ENCODE peak calls at places on chromosomes 16 and 17, in four cellular contexts. One of them, this sample, is unnamed.

GRCh38 chr17:65123757-65124675 is 13.2 kb upstream of the RGS9 start:
- DNase-seq in K562: no peak
- DNase-seq in WTC11: no peak
- DNase-seq in HepG2: no peak
- DNase-seq in this sample: no peak

GRCh38 chr17:52154466-52154865 is 4.0 kb downstream of the CA10 start:
- DNase-seq in K562: no peak
- DNase-seq in WTC11: no peak
- DNase-seq in HepG2: no peak
- DNase-seq in this sample: no peak

GRCh38 chr16:88769617-88770458 is 15.2 kb downstream of the PIEZO1 start:
- DNase-seq in K562: peak; percentile 85
- DNase-seq in WTC11: peak; percentile 78
- DNase-seq in HepG2: no peak
- DNase-seq in this sample: peak; percentile 66

GRCh38 chr16:17784073-17784472 is 313.3 kb upstream of the XYLT1 start:
- DNase-seq in K562: peak; percentile 27
- DNase-seq in WTC11: peak; percentile 35
- DNase-seq in HepG2: peak; percentile 21
- DNase-seq in this sample: peak; percentile 7

GRCh38 chr17:17358060-17358751 is 55.0 kb downstream of the NT5M start:
- DNase-seq in K562: no peak
- DNase-seq in WTC11: no peak
- DNase-seq in HepG2: no peak
- DNase-seq in this sample: no peak

GRCh38 chr16:4402439-4403132 is 13.8 kb downstream of the CORO7 start:
- DNase-seq in K562: peak; percentile 85
- DNase-seq in WTC11: peak; percentile 94
- DNase-seq in HepG2: peak; percentile 45
- DNase-seq in this sample: peak; percentile 72

GRCh38 chr17:44374306-44375195 is 10.9 kb upstream of the FAM171A2 start:
- DNase-seq in K562: peak; percentile 78
- DNase-seq in WTC11: peak; percentile 77
- DNase-seq in HepG2: peak; percentile 87
- DNase-seq in this sample: no peak

GRCh38 chr17:80951121-80952090 is 40.2 kb upstream of the CHMP6 start:
- DNase-seq in K562: no peak
- DNase-seq in WTC11: peak; percentile 8
- DNase-seq in HepG2: no peak
- DNase-seq in this sample: no peak

GRCh38 chr17:50686494-50687199 is 21.1 kb downstream of the ANKRD40 start:
- DNase-seq in K562: no peak
- DNase-seq in WTC11: no peak
- DNase-seq in HepG2: peak; percentile 98
- DNase-seq in this sample: peak; percentile 93

GRCh38 chr17:64061157-64061898 is 40.9 kb upstream of the ICAM2 start:
- DNase-seq in K562: no peak
- DNase-seq in WTC11: no peak
- DNase-seq in HepG2: no peak
- DNase-seq in this sample: no peak

GRCh38 chr17:32553168-32553567 is 66.4 kb downstream of the CDK5R1 start:
- DNase-seq in K562: no peak
- DNase-seq in WTC11: no peak
- DNase-seq in HepG2: no peak
- DNase-seq in this sample: no peak

GRCh38 chr17:66950886-66951604 is 13.5 kb upstream of the CACNG4 start:
- DNase-seq in K562: no peak
- DNase-seq in WTC11: no peak
- DNase-seq in HepG2: no peak
- DNase-seq in this sample: no peak

GRCh38 chr16:27220991-27221390 is 17.7 kb downstream of the KDM8 start:
- DNase-seq in K562: no peak
- DNase-seq in WTC11: no peak
- DNase-seq in HepG2: no peak
- DNase-seq in this sample: no peak

GRCh38 chr17:2909853-2910234 is 113.6 kb downstream of the RAP1GAP2 start:
- DNase-seq in K562: no peak
- DNase-seq in WTC11: no peak
- DNase-seq in HepG2: no peak
- DNase-seq in this sample: no peak

GRCh38 chr16:19361587-19361986 is 56.1 kb upstream of the TMC5 start:
- DNase-seq in K562: no peak
- DNase-seq in WTC11: no peak
- DNase-seq in HepG2: no peak
- DNase-seq in this sample: no peak

GRCh38 chr17:978110-979093 is 1.2 kb downstream of the NXN start:
- DNase-seq in K562: no peak
- DNase-seq in WTC11: peak; percentile 48
- DNase-seq in HepG2: no peak
- DNase-seq in this sample: no peak

GRCh38 chr16:24539850-24540484 is 601 bp downstream of the RBBP6 start:
- DNase-seq in K562: no peak
- DNase-seq in WTC11: no peak
- DNase-seq in HepG2: no peak
- DNase-seq in this sample: no peak

GRCh38 chr17:59368218-59368857 is 36.9 kb downstream of the YPEL2 start:
- DNase-seq in K562: no peak
- DNase-seq in WTC11: no peak
- DNase-seq in HepG2: peak; percentile 64
- DNase-seq in this sample: no peak

GRCh38 chr17:76444518-76445311 is 8.2 kb downstream of the UBE2O start:
- DNase-seq in K562: no peak
- DNase-seq in WTC11: no peak
- DNase-seq in HepG2: no peak
- DNase-seq in this sample: no peak

GRCh38 chr16:800834-801488 is 427 bp upstream of the GNG13 start:
- DNase-seq in K562: no peak
- DNase-seq in WTC11: no peak
- DNase-seq in HepG2: no peak
- DNase-seq in this sample: no peak

GRCh38 chr17:39737331-39737760 is 392 bp upstream of the GRB7 start:
- DNase-seq in K562: no peak
- DNase-seq in WTC11: no peak
- DNase-seq in HepG2: peak; percentile 63
- DNase-seq in this sample: no peak

GRCh38 chr17:39739020-39739884 is 1.5 kb downstream of the GRB7 start:
- DNase-seq in K562: peak; percentile 73
- DNase-seq in WTC11: peak; percentile 71
- DNase-seq in HepG2: peak; percentile 100
- DNase-seq in this sample: peak; percentile 80

GRCh38 chr17:39739885-39740356 is 2.2 kb downstream of the GRB7 start:
- DNase-seq in K562: no peak
- DNase-seq in WTC11: peak; percentile 36
- DNase-seq in HepG2: peak; percentile 43
- DNase-seq in this sample: peak; percentile 55

GRCh38 chr17:39737761-39738567 is at the start of gene GRB7:
- DNase-seq in K562: peak; percentile 71
- DNase-seq in WTC11: peak; percentile 75
- DNase-seq in HepG2: peak; percentile 56
- DNase-seq in this sample: peak; percentile 70

DNA sequence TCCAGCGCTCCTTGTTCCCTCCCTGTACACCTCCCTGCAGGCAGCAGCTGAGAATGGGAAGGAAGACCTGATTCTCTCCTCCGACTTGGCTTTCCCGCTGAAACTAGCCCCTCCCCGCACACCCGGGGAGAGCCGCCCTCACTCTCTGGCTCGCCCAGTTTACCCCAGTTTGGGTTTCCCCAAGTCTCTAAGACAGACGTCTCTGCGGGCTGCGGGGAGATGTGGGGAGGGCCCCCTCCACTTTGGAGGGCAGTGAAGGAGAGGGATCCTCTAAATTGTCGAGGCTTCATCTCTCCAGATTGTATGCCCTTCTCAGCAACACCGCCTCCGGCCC is 797 bp downstream of the GRB7 start:
- DNase-seq in K562: peak; percentile 45
- DNase-seq in WTC11: peak; percentile 63
- DNase-seq in HepG2: peak; percentile 50
- DNase-seq in this sample: peak; percentile 71
- TF ChIP-seq NR3C1 in K562: no peak
- TF ChIP-seq NR3C1 in WTC11: no peak
- TF ChIP-seq NR3C1 in HepG2: no peak
- TF ChIP-seq NR3C1 in this sample: no peak

GRCh38 chr17:22704674-22705073 is 1012.4 kb downstream of the KCNJ18 start:
- DNase-seq in K562: no peak
- DNase-seq in WTC11: no peak
- DNase-seq in HepG2: no peak
- DNase-seq in this sample: peak; percentile 40
- TF ChIP-seq NR3C1 in K562: no peak
- TF ChIP-seq NR3C1 in WTC11: no peak
- TF ChIP-seq NR3C1 in HepG2: no peak
- TF ChIP-seq NR3C1 in this sample: no peak

DNA sequence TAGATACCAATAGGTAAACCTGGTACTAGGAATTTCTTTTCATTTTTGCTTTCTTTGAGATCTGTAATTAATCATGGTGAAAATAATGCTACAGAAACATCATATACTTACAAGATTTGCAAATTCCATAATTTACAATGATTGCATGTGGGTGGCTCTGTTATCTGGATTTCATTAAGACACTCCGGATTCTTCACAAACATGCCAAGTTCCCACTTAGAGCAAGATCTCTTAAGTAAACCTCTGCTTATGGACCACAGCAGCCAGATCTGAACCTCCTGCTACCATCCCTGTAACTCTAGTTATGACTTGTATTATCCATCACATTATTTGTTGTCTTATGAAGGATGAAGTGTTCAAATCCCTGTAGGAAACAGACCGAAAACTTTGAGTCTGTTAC is 424.7 kb downstream of the CDH13 start:
- DNase-seq in K562: no peak
- DNase-seq in WTC11: no peak
- DNase-seq in HepG2: no peak
- DNase-seq in this sample: no peak
- TF ChIP-seq NR3C1 in K562: no peak
- TF ChIP-seq NR3C1 in WTC11: no peak
- TF ChIP-seq NR3C1 in HepG2: no peak
- TF ChIP-seq NR3C1 in this sample: no peak

DNA sequence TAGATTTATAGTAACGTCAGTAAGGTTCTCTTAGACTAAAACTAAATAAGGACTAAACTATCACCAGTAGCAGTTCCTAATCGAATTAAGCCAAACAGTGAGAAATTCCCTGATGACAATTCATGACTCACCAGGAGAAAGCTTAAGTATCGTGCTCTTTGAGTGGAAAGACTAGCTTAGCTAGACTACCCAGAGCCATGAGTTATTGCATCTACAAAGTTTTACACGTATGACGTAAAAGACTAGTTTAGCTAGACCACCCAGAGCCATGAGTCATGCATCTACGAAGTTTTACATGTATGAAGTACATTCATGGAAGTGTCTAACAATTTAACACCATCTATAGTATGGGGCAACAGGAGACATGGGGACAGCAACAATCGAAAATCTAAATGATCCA is 36.6 kb downstream of the UBE2G1 start:
- DNase-seq in K562: no peak
- DNase-seq in WTC11: no peak
- DNase-seq in HepG2: no peak
- DNase-seq in this sample: peak; percentile 88
- TF ChIP-seq NR3C1 in K562: no peak
- TF ChIP-seq NR3C1 in WTC11: no peak
- TF ChIP-seq NR3C1 in HepG2: no peak
- TF ChIP-seq NR3C1 in this sample: no peak

DNA sequence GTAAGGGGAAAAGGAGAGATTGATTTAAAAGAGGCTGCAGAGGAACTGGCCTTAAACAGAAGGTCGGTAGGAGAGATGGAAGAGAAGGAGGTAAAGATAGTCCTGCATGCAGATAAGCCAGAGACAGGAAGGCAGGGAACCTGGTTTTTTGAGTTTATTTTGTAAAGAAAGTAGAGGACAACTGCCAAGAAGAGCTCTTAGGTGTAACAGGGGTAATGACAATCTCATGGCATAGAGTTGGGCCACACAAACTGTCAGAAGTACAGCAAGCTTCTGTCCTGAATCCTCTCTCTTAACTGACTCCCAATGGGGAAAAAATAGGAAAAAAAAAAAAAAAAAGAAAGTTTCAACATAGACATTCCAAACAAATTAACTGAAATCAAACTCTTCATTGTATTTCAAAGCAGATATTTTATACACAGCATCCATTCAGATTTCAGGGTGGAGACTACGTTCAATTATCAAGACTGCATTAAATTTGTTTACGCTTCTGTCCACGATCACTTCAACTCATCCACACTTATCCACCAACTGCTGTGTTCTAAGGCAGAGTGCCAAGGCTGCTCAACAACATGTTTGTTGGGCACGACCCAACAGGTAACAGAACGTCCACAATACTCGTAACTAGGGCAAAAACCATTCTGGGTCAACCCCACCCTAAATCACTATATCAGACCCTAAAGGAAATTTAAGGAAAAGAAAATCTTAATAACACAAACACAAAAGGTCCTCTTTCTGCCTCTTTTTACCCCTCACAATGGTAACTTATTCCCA is 34.9 kb downstream of the USP31 start:
- DNase-seq in K562: no peak
- DNase-seq in WTC11: no peak
- DNase-seq in HepG2: no peak
- DNase-seq in this sample: no peak
- TF ChIP-seq NR3C1 in K562: no peak
- TF ChIP-seq NR3C1 in WTC11: no peak
- TF ChIP-seq NR3C1 in HepG2: no peak
- TF ChIP-seq NR3C1 in this sample: no peak

DNA sequence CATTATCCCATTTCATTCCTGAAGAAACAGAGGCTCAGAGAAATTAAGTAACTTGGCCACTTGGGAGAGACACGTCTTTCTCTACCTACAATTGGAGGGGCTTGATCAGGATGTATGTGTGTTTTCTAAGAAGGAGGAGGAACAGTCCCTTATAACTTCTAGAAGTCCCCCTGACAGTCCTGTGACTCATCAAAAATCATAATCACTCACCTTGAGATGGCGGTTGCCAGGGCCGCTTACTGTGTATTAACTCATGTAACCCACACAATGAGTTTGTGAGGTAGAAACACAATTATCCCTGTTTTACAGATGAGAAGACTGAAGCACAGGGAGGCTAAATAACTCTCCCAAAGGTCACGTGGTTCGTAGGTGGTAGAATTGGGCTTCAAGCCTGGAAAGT is 56.8 kb upstream of the LHX1 start:
- DNase-seq in K562: no peak
- DNase-seq in WTC11: no peak
- DNase-seq in HepG2: no peak
- DNase-seq in this sample: no peak
- TF ChIP-seq NR3C1 in K562: no peak
- TF ChIP-seq NR3C1 in WTC11: no peak
- TF ChIP-seq NR3C1 in HepG2: no peak
- TF ChIP-seq NR3C1 in this sample: no peak

This sample was measured in A549.